ENCODE peak calls at places on chromosome 4, in ten cellular contexts. A, R, F, N, V, K, Y, E, X and O are unnamed samples.

GRCh38 chr4:87848622-87849351 is 16.0 kb downstream of the MEPE start:
- DNase-seq in X (no peak), F (no peak), V (peak; percentile 76), N (peak; percentile 25), A (no peak), R (peak; percentile 45), K (no peak), E (peak; percentile 48), Y (peak; percentile 74), O (peak; percentile 42)

GRCh38 chr4:40845136-40845910 is 95.6 kb downstream of the NSUN7 start:
- DNase-seq in R (no peak), F (no peak), Y (no peak), N (no peak), A (no peak), K (no peak), E (no peak), X (no peak), V (no peak), O (no peak)

GRCh38 chr4:104795264-104795934 is 300.7 kb upstream of the CXXC4 start:
- DNase-seq in Y (no peak), N (no peak), R (no peak), V (peak; percentile 30), E (no peak), K (no peak), A (no peak), X (no peak), F (no peak), O (no peak)

GRCh38 chr4:184417802-184418511 is 56.4 kb downstream of the IRF2 start:
- DNase-seq in X (no peak), K (no peak), A (no peak), F (no peak), E (no peak), R (peak; percentile 62), N (no peak), V (peak; percentile 38), Y (no peak), O (peak; percentile 66)

GRCh38 chr4:85498068-85498733 is 23.3 kb downstream of the ARHGAP24 start:
- DNase-seq in A (no peak), R (no peak), N (no peak), K (no peak), F (no peak), X (no peak), Y (no peak), V (peak; percentile 51), E (peak; percentile 79), O (peak; percentile 7)

GRCh38 chr4:98539741-98540140 is 118.7 kb downstream of the TSPAN5 start:
- DNase-seq in A (no peak), Y (no peak), V (no peak), F (no peak), R (no peak), K (no peak), X (no peak), E (no peak), N (no peak), O (no peak)

GRCh38 chr4:2852481-2852881 is 8.8 kb downstream of the ADD1 start:
- DNase-seq in E (peak; percentile 51), N (no peak), R (no peak), K (no peak), A (no peak), V (no peak), Y (no peak), X (no peak), F (no peak), O (peak; percentile 58)

GRCh38 chr4:119939066-119939995 is 127.3 kb downstream of the MAD2L1 start:
- DNase-seq in N (no peak), Y (no peak), E (no peak), X (no peak), F (no peak), R (no peak), A (no peak), V (no peak), K (no peak), O (no peak)

GRCh38 chr4:85787133-85787532 is 312.2 kb downstream of the ARHGAP24 start:
- DNase-seq in X (no peak), E (no peak), K (no peak), R (no peak), F (no peak), A (no peak), V (no peak), Y (no peak), N (no peak), O (no peak)

GRCh38 chr4:181677203-181677602 is 566.0 kb upstream of the TENM3 start:
- DNase-seq in E (no peak), A (no peak), Y (no peak), N (no peak), F (no peak), K (no peak), V (no peak), R (no peak), X (no peak), O (no peak)

DNA sequence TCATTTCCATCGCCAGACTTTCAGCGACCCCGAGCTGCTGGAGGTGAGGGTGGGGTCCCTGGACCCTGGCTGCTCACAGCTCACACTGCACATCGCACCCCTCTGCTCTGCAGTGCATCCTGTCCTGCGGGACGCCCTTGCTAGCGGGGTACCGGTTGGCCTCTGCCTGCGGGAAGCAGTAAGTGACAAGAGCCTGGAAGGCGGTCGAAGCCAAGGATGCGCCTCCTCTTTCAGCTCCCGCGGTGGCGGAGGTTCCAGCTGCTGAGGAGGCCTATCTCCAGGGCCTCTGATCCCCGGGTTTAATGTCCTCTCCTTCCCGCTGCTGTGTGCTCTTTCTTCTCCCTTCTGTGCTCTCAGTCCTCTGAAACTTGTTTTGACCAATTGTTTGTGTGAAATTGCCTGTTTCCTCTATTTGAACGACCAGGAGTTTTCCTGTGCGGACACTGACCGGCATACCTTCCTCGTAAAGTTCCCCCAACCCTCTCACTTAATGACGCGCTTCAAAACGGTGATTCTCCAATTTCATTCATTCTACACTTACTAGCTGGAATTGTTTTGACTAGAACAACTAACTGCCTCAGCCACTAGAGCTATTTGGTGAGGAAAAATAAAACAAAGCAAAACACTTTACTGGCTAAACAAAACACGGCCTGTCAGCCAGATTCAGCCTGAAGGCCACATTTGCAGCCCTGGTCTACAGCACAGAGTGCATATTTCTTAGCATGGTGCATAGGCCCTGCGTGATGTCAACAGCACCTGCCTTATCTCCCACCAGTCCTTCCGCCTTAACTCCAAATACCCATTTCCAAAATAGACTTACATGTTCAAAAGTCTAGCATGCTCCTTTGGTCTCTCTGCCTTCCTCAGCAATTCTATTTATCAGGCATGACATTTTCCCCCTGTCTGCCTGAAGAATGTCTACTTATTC is 28.0 kb downstream of the MGAT4D start:
- DNase-seq in N (no peak), E (no peak), V (no peak), R (no peak), X (no peak), A (no peak), Y (peak; percentile 56), K (peak; percentile 52), F (no peak), O (no peak)
- H3K4me3 ChIP-seq in N (no peak overlapping the region), E (no peak overlapping the region), V (no peak overlapping the region), R (no peak overlapping the region), X (no peak overlapping the region), A (no peak overlapping the region), Y (no peak overlapping the region), K (no peak overlapping the region), F (no peak overlapping the region), O (no peak overlapping the region)

DNA sequence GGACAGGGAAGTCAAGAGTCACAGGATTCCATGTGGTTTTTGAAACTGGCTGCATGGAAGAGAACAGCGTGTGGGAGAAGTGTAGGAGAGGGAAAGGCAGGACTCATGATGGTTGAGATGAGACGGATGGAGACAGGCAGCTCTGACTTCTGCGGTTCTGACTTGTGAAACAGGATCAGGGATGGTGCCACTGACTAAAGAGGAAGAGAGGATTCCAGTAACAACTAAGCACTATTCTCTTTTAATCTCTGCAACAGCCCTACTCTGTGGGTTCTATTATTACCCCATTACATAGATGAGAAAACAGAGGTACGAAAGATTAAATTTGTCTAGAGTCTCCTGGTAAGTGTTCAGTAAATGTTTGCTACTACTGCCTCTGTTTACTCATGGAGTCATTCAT is 156.3 kb downstream of the CBR4 start:
- DNase-seq in X (no peak), Y (no peak), N (no peak), V (no peak), A (no peak), R (no peak), K (no peak), E (no peak), F (no peak), O (no peak)
- H3K4me1 ChIP-seq in X (no peaks in the 10 kb centered on the region), Y (peaks cover 9% of the 10 kb centered on the region), N (peaks cover 74% of the 10 kb centered on the region), V (peaks cover 39% of the 10 kb centered on the region), A (peaks cover 98% of the 10 kb centered on the region), R (no peaks in the 10 kb centered on the region), K (peaks cover 49% of the 10 kb centered on the region), E (peaks cover 57% of the 10 kb centered on the region), F (no peaks in the 10 kb centered on the region), O (peaks cover 3% of the 10 kb centered on the region)

GRCh38 chr4:168656055-168656660 is 159.3 kb downstream of the PALLD start:
- DNase-seq in E (no peak), R (no peak), A (no peak), N (no peak), Y (no peak), F (no peak), V (no peak), K (no peak), X (no peak), O (no peak)

GRCh38 chr4:168654206-168655174 is 157.6 kb downstream of the PALLD start:
- DNase-seq in Y (peak; percentile 63), V (peak; percentile 33), A (no peak), R (no peak), F (peak; percentile 70), N (no peak), K (no peak), X (no peak), E (no peak), O (peak; percentile 78)

GRCh38 chr4:168656946-168657473 is 160.2 kb downstream of the PALLD start:
- DNase-seq in K (no peak), R (no peak), V (no peak), A (no peak), E (no peak), F (no peak), N (no peak), X (no peak), Y (no peak), O (no peak)

GRCh38 chr4:168652818-168653217 is 156.0 kb downstream of the PALLD start:
- DNase-seq in E (no peak), K (no peak), V (no peak), N (no peak), A (no peak), Y (no peak), F (no peak), X (no peak), R (no peak), O (no peak)

GRCh38 chr4:168655182-168655581 is 158.3 kb downstream of the PALLD start:
- DNase-seq in V (peak; percentile 57), E (no peak), F (no peak), X (no peak), A (no peak), N (no peak), K (no peak), R (no peak), Y (no peak), O (peak; percentile 51)
- H3K27ac ChIP-seq in V (no peak overlapping the region), E (no peak overlapping the region), F (no peak overlapping the region), X (no peak overlapping the region), A (no peak overlapping the region), N (peak overlapping the region; percentile 22), K (no peak overlapping the region), R (no peak overlapping the region), Y (no peak overlapping the region), O (no peak overlapping the region)

DNA sequence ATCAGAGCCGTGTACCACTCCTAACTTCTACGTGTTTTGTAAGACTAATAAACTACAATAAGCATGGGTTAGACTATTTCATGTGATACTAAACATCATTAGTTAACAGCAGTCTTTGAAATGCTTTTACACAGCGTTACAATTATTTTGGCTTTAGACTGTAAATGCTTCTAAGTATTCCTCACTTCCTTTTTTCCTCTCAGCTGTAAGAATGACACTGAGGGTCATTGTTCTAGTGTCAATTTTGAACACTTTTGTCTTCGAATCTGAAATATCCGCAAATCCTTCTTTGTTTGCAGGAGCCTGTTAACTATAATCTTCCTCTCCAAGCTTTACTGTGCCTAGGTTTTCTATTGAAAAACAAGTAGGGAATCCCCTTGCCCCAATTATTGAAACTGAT is 1.5 kb downstream of the ABCE1 start:
- DNase-seq in A (no peak), V (peak; percentile 8), Y (no peak), E (no peak), K (no peak), X (no peak), N (no peak), F (no peak), R (no peak), O (no peak)
- H3K4me3 ChIP-seq in A (peak overlapping the region; percentile 91), V (peak overlapping the region; percentile 90), Y (peak overlapping the region; percentile 97), E (peak overlapping the region; percentile 89), K (peak overlapping the region; percentile 71), X (peak overlapping the region; percentile 72), N (peak overlapping the region; percentile 67), F (peak overlapping the region; percentile 66), R (peak overlapping the region; percentile 96), O (no peak overlapping the region)